ENCODE peak calls at places on chromosomes 12 and 14, in five cellular contexts. N, Q, L, P and Y are unnamed samples. For H3K4me1, the result is how much of the 10 kb centered on the place peaks cover.

GRCh38 chr12:6405963-6406362 is 22.0 kb downstream of the LTBR start:
- DNase-seq in N (no peak), Q (no peak), L (no peak), P (no peak), Y (no peak)

GRCh38 chr14:76774471-76775158 is 13.3 kb downstream of the VASH1 start:
- DNase-seq in N (peak), Q (no peak), L (no peak), P (no peak), Y (no peak)

GRCh38 chr14:97116546-97116945 is 319.4 kb downstream of the VRK1 start:
- DNase-seq in N (no peak), Q (no peak), L (no peak), P (no peak), Y (no peak)

GRCh38 chr14:96225745-96226151 is 21.1 kb downstream of the BDKRB2 start:
- DNase-seq in N (no peak), Q (peak), L (peak), P (no peak), Y (no peak)

GRCh38 chr12:71250186-71250585 is 92.4 kb upstream of the TSPAN8 start:
- DNase-seq in N (no peak), Q (no peak), L (no peak), P (no peak), Y (no peak)

GRCh38 chr14:35380794-35381193 is 23.8 kb downstream of the NFKBIA start:
- DNase-seq in N (no peak), Q (no peak), L (no peak), P (no peak), Y (no peak)

GRCh38 chr14:75566321-75566720 is 12.1 kb upstream of the FLVCR2 start:
- DNase-seq in N (no peak), Q (no peak), L (no peak), P (peak), Y (peak)

GRCh38 chr12:15163001-15163400 is 58.2 kb downstream of the RERG start:
- DNase-seq in N (no peak), Q (no peak), L (no peak), P (no peak), Y (no peak)

GRCh38 chr12:124347805-124348658 is 53.1 kb downstream of the RFLNA start:
- DNase-seq in N (no peak), Q (peak), L (peak), P (no peak), Y (peak)

GRCh38 chr12:87801860-87802720 is 227.1 kb downstream of the C12orf50 start:
- DNase-seq in N (no peak), Q (no peak), L (no peak), P (no peak), Y (no peak)

GRCh38 chr12:119328111-119328510 is 6.4 kb upstream of the CCDC60 start:
- DNase-seq in N (no peak), Q (peak), L (peak), P (no peak), Y (no peak)

GRCh38 chr12:67469666-67470065 is 178.9 kb upstream of the DYRK2 start:
- DNase-seq in N (no peak), Q (no peak), L (peak), P (no peak), Y (no peak)

GRCh38 chr12:117473856-117474255 is 112.4 kb upstream of the NOS1 start:
- DNase-seq in N (no peak), Q (no peak), L (no peak), P (no peak), Y (no peak)

GRCh38 chr12:108826115-108826806 is 31.1 kb downstream of the SSH1 start:
- DNase-seq in N (peak), Q (no peak), L (no peak), P (no peak), Y (no peak)

GRCh38 chr14:72701610-72702009 is 192.3 kb downstream of the DPF3 start:
- DNase-seq in N (peak), Q (no peak), L (no peak), P (no peak), Y (no peak)

GRCh38 chr12:122058750-122059149 is 19.8 kb upstream of the MLXIP start:
- DNase-seq in N (no peak), Q (no peak), L (no peak), P (no peak), Y (no peak)

GRCh38 chr14:35858521-35859209 is 32.5 kb downstream of the BRMS1L start:
- DNase-seq in N (no peak), Q (no peak), L (no peak), P (no peak), Y (no peak)

GRCh38 chr14:104586832-104587620 is 7.5 kb downstream of the C14orf180 start:
- DNase-seq in N (peak), Q (no peak), L (no peak), P (no peak), Y (no peak)

GRCh38 chr12:10867381-10867780 is 16.7 kb downstream of the PRH1 start:
- DNase-seq in N (no peak), Q (peak), L (peak), P (no peak), Y (no peak)

GRCh38 chr12:7090222-7090998 is 1.8 kb downstream of the C1R start:
- DNase-seq in N (no peak), Q (no peak), L (peak), P (no peak), Y (no peak)

GRCh38 chr14:22900088-22900799 is 17.2 kb downstream of the REM2 start:
- DNase-seq in N (peak), Q (peak), L (peak), P (no peak), Y (no peak)

GRCh38 chr12:30573145-30573544 is 122.5 kb downstream of the IPO8 start:
- DNase-seq in N (no peak), Q (no peak), L (no peak), P (no peak), Y (no peak)

GRCh38 chr12:69933115-69933552 is 108.1 kb downstream of the MYRFL start:
- DNase-seq in N (no peak), Q (no peak), L (peak), P (no peak), Y (no peak)

GRCh38 chr12:124560519-124560918 is 6.9 kb downstream of the NCOR2 start:
- DNase-seq in N (no peak), Q (no peak), L (no peak), P (no peak), Y (no peak)

GRCh38 chr14:58464652-58465051 is 37.1 kb downstream of the KIAA0586 start:
- DNase-seq in N (no peak), Q (no peak), L (no peak), P (no peak), Y (no peak)

GRCh38 chr12:49288412-49288853 is 6.5 kb upstream of the PRPH start:
- DNase-seq in N (peak), Q (peak), L (peak), P (peak), Y (peak)

DNA sequence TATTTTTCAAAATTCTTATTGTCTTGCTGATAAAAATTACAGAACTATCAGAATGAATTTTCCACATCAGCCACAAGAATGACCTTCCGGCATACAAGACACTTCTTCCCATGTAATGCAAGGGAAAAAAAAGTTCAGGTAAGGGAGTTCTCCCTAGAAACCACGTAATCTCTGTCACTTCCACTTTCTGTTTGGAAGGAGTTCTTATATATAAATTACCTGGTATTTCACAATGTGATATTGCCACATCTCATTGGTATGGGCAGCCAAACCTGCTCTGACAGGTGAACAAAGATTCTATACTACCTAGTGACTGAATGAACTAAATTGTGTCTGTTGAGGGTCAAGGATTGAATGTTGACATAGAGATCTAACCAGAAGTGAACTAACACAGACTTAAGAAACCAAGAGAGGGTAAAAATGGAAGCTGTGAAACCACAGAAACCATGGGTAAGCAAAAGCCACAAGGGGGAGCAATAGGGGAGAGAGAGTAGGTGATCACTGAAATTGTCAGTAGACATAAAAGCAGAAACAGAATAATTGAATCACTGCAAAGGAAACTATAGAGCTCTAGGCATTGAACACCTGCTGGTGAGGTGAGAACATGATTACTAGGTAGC is 161.3 kb downstream of the RPL10L start:
- DNase-seq in N (no peak), Q (peak), L (peak), P (no peak), Y (no peak)
- H3K4me3 ChIP-seq in N (no peak), Q (no peak), L (no peak), P (no peak), Y (no peak)

DNA sequence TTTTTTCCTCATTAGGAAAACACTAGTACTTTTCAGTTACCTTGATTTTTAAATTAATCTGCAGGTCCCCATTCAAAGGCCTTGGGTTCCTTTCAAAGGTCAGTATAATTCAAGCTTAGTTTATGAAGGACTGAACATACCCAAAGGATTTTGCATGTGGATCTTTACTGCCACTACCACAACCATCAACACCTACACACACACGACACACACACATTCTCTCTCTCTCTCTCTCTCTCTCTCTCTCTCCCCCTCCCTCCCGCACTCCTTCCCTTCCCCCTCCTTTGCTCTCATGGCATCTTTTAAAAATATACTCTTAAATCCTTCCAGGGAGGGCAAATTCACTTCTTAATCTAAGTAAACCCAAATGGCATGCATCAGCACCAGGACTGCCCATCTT is 28.8 kb downstream of the HIF1A start:
- DNase-seq in N (no peak), Q (no peak), L (no peak), P (no peak), Y (no peak)
- H3K27ac ChIP-seq in N (no peak), Q (no peak), L (no peak), P (no peak), Y (no peak)

GRCh38 chr14:21267431-21267845 is 1.8 kb downstream of the HNRNPC start:
- DNase-seq in N (no peak), Q (no peak), L (no peak), P (no peak), Y (no peak)

GRCh38 chr14:21264025-21264801 is 5.0 kb downstream of the HNRNPC start:
- DNase-seq in N (no peak), Q (no peak), L (no peak), P (no peak), Y (no peak)

GRCh38 chr14:21261824-21262223 is 7.4 kb downstream of the HNRNPC start:
- DNase-seq in N (no peak), Q (no peak), L (no peak), P (no peak), Y (no peak)

GRCh38 chr14:21262410-21262809 is 6.8 kb downstream of the HNRNPC start:
- DNase-seq in N (no peak), Q (no peak), L (no peak), P (no peak), Y (no peak)

DNA sequence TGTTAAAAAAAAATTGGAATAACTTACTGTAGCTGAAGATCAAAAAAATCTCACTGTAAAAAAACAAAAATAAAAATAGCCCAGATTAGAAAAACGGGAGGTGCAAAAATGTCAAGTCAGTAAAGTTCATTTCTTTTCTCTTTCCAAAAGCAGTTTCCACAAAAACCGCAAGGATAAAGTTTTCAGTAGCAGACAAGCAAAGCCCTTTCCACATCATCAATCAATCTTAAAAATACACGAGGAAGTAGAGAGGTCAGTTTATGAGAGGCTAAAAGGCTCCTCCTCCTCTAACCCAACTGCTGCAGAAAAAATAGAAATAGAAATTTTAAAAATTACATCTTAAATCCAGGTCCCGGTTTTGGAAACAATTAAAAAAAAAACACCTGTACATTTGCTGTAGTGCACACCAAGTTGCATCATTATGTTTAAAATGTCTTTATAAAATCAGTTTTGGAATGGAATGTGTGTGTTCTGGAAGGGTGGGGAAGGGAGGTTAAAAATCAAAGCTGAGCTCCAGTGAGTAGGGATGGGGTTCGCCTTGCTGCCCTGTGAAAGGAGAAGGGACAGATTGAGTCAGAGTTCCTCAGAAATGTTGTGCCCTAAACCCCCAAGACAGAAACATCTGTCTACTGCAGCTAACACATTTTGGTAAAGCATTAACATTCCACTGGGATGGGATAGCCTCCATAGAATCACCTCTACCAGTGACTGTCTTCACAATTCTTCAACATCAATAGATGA is 5.8 kb downstream of the HNRNPC start:
- DNase-seq in N (no peak), Q (no peak), L (no peak), P (no peak), Y (no peak)
- H3K4me1 ChIP-seq in N (under half), Q (half or more), L (under half), P (half or more), Y (half or more)

GRCh38 chr12:52675301-52675701 is 4.9 kb downstream of the KRT1 start:
- DNase-seq in N (no peak), Q (no peak), L (no peak), P (no peak), Y (no peak)

GRCh38 chr12:52677671-52678070 is 2.5 kb downstream of the KRT1 start:
- DNase-seq in N (no peak), Q (no peak), L (no peak), P (no peak), Y (no peak)

GRCh38 chr12:52677126-52677525 is 3.1 kb downstream of the KRT1 start:
- DNase-seq in N (no peak), Q (no peak), L (no peak), P (no peak), Y (no peak)

GRCh38 chr12:52674416-52674775 is 5.8 kb downstream of the KRT1 start:
- DNase-seq in N (no peak), Q (no peak), L (no peak), P (no peak), Y (no peak)

GRCh38 chr12:52676163-52676562 is 4.0 kb downstream of the KRT1 start:
- DNase-seq in N (no peak), Q (no peak), L (no peak), P (no peak), Y (no peak)
- H3K4me3 ChIP-seq in N (no peak), Q (no peak), L (no peak), P (no peak), Y (no peak)

GRCh38 chr14:56342419-56342901 is 224.2 kb downstream of the PELI2 start:
- DNase-seq in N (no peak), Q (no peak), L (no peak), P (no peak), Y (no peak)
- H3K27ac ChIP-seq in N (peak), Q (no peak), L (no peak), P (no peak), Y (no peak)

GRCh38 chr12:52873513-52873831 is 24.7 kb upstream of the KRT78 start:
- DNase-seq in N (no peak), Q (no peak), L (no peak), P (no peak), Y (no peak)
- H3K4me1 ChIP-seq in N (under half), Q (under half), L (under half), P (under half), Y (under half)

GRCh38 chr12:334114-334513 is 55.0 kb downstream of the KDM5A start:
- DNase-seq in N (no peak), Q (no peak), L (no peak), P (no peak), Y (no peak)

GRCh38 chr12:337039-337438 is 52.1 kb downstream of the KDM5A start:
- DNase-seq in N (no peak), Q (no peak), L (no peak), P (no peak), Y (no peak)

DNA sequence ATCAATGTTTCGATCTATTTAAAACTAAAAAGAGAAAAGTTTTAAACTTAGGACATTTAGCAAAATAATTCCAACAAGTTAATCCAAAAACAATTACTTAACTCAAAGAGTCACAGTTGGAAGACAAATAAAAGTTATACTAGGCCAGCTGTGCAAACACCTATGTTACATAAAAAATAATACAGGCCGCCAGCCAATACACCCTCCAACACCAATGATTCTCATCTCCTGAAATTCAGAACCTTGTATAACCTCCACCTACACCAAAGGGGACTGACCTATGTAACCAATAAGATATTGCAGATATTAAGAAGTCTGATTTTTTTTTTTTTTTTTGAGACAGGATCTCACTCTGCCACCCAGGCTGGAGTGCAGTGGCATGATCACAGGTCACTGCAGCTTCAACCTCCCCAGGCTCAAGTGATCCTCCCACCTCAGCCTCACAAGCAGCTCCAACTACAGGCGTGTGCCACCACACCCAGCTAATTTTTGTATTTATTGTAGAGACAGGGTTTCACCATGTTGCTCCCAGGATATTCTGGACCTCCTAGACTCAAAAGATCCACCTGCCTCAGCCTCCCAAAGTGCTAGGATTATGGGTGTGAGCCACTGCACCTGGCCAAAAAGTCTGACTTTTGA is 49.4 kb downstream of the KDM5A start:
- DNase-seq in N (no peak), Q (no peak), L (no peak), P (no peak), Y (no peak)
- H3K4me3 ChIP-seq in N (no peak), Q (no peak), L (no peak), P (no peak), Y (no peak)